ENCODE peak calls at places on chromosomes 1 and 21, in five cellular contexts. One of them, this sample, is unnamed.

GRCh38 chr21:33115586-33116541 is 45.9 kb downstream of the OLIG1 start:
- DNase-seq in H1: no peak
- DNase-seq in activated T-cell treated with anti-CD3 and anti-CD28 coated beads, Interleukin-2, amount 50 U/mL, for 48 hours: no peak
- DNase-seq in activated naive CD4-positive, alpha-beta T cell treated with anti-CD3 and anti-CD28 coated beads for 36 hours: no peak
- DNase-seq in NCI-H460: no peak
- DNase-seq in this sample: no peak

GRCh38 chr1:223628233-223628632 is 37.3 kb downstream of the CAPN8 start:
- DNase-seq in H1: peak; percentile 76
- DNase-seq in activated T-cell treated with anti-CD3 and anti-CD28 coated beads, Interleukin-2, amount 50 U/mL, for 48 hours: peak; percentile 63
- DNase-seq in activated naive CD4-positive, alpha-beta T cell treated with anti-CD3 and anti-CD28 coated beads for 36 hours: peak; percentile 62
- DNase-seq in NCI-H460: peak; percentile 8
- DNase-seq in this sample: peak; percentile 75

GRCh38 chr1:182348916-182349747 is 42.5 kb downstream of the GLUL start:
- DNase-seq in H1: no peak
- DNase-seq in activated T-cell treated with anti-CD3 and anti-CD28 coated beads, Interleukin-2, amount 50 U/mL, for 48 hours: no peak
- DNase-seq in activated naive CD4-positive, alpha-beta T cell treated with anti-CD3 and anti-CD28 coated beads for 36 hours: no peak
- DNase-seq in NCI-H460: no peak
- DNase-seq in this sample: no peak

GRCh38 chr1:33377013-33377412 is 53.9 kb downstream of the PHC2 start:
- DNase-seq in H1: no peak
- DNase-seq in activated T-cell treated with anti-CD3 and anti-CD28 coated beads, Interleukin-2, amount 50 U/mL, for 48 hours: no peak
- DNase-seq in activated naive CD4-positive, alpha-beta T cell treated with anti-CD3 and anti-CD28 coated beads for 36 hours: no peak
- DNase-seq in NCI-H460: no peak
- DNase-seq in this sample: no peak

GRCh38 chr1:175471039-175471800 is 272.2 kb downstream of the TNR start:
- DNase-seq in H1: no peak
- DNase-seq in activated T-cell treated with anti-CD3 and anti-CD28 coated beads, Interleukin-2, amount 50 U/mL, for 48 hours: no peak
- DNase-seq in activated naive CD4-positive, alpha-beta T cell treated with anti-CD3 and anti-CD28 coated beads for 36 hours: no peak
- DNase-seq in NCI-H460: peak; percentile 12
- DNase-seq in this sample: peak; percentile 9

GRCh38 chr1:36306902-36307456 is 811 bp downstream of the SH3D21 start:
- DNase-seq in H1: peak; percentile 97
- DNase-seq in activated T-cell treated with anti-CD3 and anti-CD28 coated beads, Interleukin-2, amount 50 U/mL, for 48 hours: peak; percentile 96
- DNase-seq in activated naive CD4-positive, alpha-beta T cell treated with anti-CD3 and anti-CD28 coated beads for 36 hours: peak; percentile 89
- DNase-seq in NCI-H460: no peak
- DNase-seq in this sample: peak; percentile 96

GRCh38 chr1:64934115-64934880 is 32.1 kb downstream of the JAK1 start:
- DNase-seq in H1: no peak
- DNase-seq in activated T-cell treated with anti-CD3 and anti-CD28 coated beads, Interleukin-2, amount 50 U/mL, for 48 hours: no peak
- DNase-seq in activated naive CD4-positive, alpha-beta T cell treated with anti-CD3 and anti-CD28 coated beads for 36 hours: no peak
- DNase-seq in NCI-H460: peak; percentile 60
- DNase-seq in this sample: no peak

GRCh38 chr1:211519602-211520001 is 27.6 kb upstream of the RD3 start:
- DNase-seq in H1: no peak
- DNase-seq in activated T-cell treated with anti-CD3 and anti-CD28 coated beads, Interleukin-2, amount 50 U/mL, for 48 hours: no peak
- DNase-seq in activated naive CD4-positive, alpha-beta T cell treated with anti-CD3 and anti-CD28 coated beads for 36 hours: no peak
- DNase-seq in NCI-H460: no peak
- DNase-seq in this sample: no peak

GRCh38 chr1:222781251-222781650 is 33.6 kb upstream of the DISP1 start:
- DNase-seq in H1: no peak
- DNase-seq in activated T-cell treated with anti-CD3 and anti-CD28 coated beads, Interleukin-2, amount 50 U/mL, for 48 hours: no peak
- DNase-seq in activated naive CD4-positive, alpha-beta T cell treated with anti-CD3 and anti-CD28 coated beads for 36 hours: no peak
- DNase-seq in NCI-H460: no peak
- DNase-seq in this sample: no peak

GRCh38 chr1:244968431-244968830 is 104.1 kb upstream of the HNRNPU start:
- DNase-seq in H1: no peak
- DNase-seq in activated T-cell treated with anti-CD3 and anti-CD28 coated beads, Interleukin-2, amount 50 U/mL, for 48 hours: no peak
- DNase-seq in activated naive CD4-positive, alpha-beta T cell treated with anti-CD3 and anti-CD28 coated beads for 36 hours: no peak
- DNase-seq in NCI-H460: no peak
- DNase-seq in this sample: no peak

GRCh38 chr1:224137518-224137917 is 23.6 kb downstream of the FBXO28 start:
- DNase-seq in H1: no peak
- DNase-seq in activated T-cell treated with anti-CD3 and anti-CD28 coated beads, Interleukin-2, amount 50 U/mL, for 48 hours: no peak
- DNase-seq in activated naive CD4-positive, alpha-beta T cell treated with anti-CD3 and anti-CD28 coated beads for 36 hours: no peak
- DNase-seq in NCI-H460: no peak
- DNase-seq in this sample: no peak

GRCh38 chr1:25082995-25083394 is 149.3 kb downstream of the SYF2 start:
- DNase-seq in H1: no peak
- DNase-seq in activated T-cell treated with anti-CD3 and anti-CD28 coated beads, Interleukin-2, amount 50 U/mL, for 48 hours: no peak
- DNase-seq in activated naive CD4-positive, alpha-beta T cell treated with anti-CD3 and anti-CD28 coated beads for 36 hours: no peak
- DNase-seq in NCI-H460: no peak
- DNase-seq in this sample: no peak

GRCh38 chr1:156794506-156795373 is 21.9 kb downstream of the SH2D2A start:
- DNase-seq in H1: no peak
- DNase-seq in activated T-cell treated with anti-CD3 and anti-CD28 coated beads, Interleukin-2, amount 50 U/mL, for 48 hours: no peak
- DNase-seq in activated naive CD4-positive, alpha-beta T cell treated with anti-CD3 and anti-CD28 coated beads for 36 hours: no peak
- DNase-seq in NCI-H460: no peak
- DNase-seq in this sample: no peak

This sample was measured in activated CD4-positive, alpha-beta T cell treated with anti-CD3 and anti-CD28 coated beads for 36 hours.